ENCODE peak calls at places on chromosomes 3 and 15, in eight cellular contexts. One of them, this sample, is unnamed.

GRCh38 chr3:13189639-13190375 is 116.6 kb upstream of the IQSEC1 start:
- DNase-seq in activated B cell treated with CpG ODN at 0.5 μM for 24 hours: no peak
- DNase-seq in BE2C: no peak
- DNase-seq in SK-N-SH: no peak
- DNase-seq in uterus: no peak
- DNase-seq in heart right ventricle: no peak
- DNase-seq in fibroblast of villous mesenchyme: no peak
- DNase-seq in vagina: no peak
- DNase-seq in this sample: no peak

GRCh38 chr3:98977520-98977919 is 76.0 kb upstream of the DCBLD2 start:
- DNase-seq in activated B cell treated with CpG ODN at 0.5 μM for 24 hours: no peak
- DNase-seq in BE2C: no peak
- DNase-seq in SK-N-SH: no peak
- DNase-seq in uterus: no peak
- DNase-seq in heart right ventricle: no peak
- DNase-seq in fibroblast of villous mesenchyme: peak
- DNase-seq in vagina: no peak
- DNase-seq in this sample: no peak

GRCh38 chr3:61802772-61803171 is 241.4 kb downstream of the PTPRG start:
- DNase-seq in activated B cell treated with CpG ODN at 0.5 μM for 24 hours: no peak
- DNase-seq in BE2C: no peak
- DNase-seq in SK-N-SH: no peak
- DNase-seq in uterus: no peak
- DNase-seq in heart right ventricle: no peak
- DNase-seq in fibroblast of villous mesenchyme: no peak
- DNase-seq in vagina: no peak
- DNase-seq in this sample: no peak

GRCh38 chr3:129263161-129263910 is 13.9 kb downstream of the COPG1 start:
- DNase-seq in activated B cell treated with CpG ODN at 0.5 μM for 24 hours: no peak
- DNase-seq in BE2C: no peak
- DNase-seq in SK-N-SH: no peak
- DNase-seq in uterus: no peak
- DNase-seq in heart right ventricle: no peak
- DNase-seq in fibroblast of villous mesenchyme: no peak
- DNase-seq in vagina: no peak
- DNase-seq in this sample: no peak

GRCh38 chr3:14716593-14716992 is 41.7 kb downstream of the C3orf20 start:
- DNase-seq in activated B cell treated with CpG ODN at 0.5 μM for 24 hours: no peak
- DNase-seq in BE2C: no peak
- DNase-seq in SK-N-SH: no peak
- DNase-seq in uterus: no peak
- DNase-seq in heart right ventricle: no peak
- DNase-seq in fibroblast of villous mesenchyme: peak
- DNase-seq in vagina: no peak
- DNase-seq in this sample: no peak

GRCh38 chr15:39246523-39246922 is 334.4 kb upstream of the THBS1 start:
- DNase-seq in activated B cell treated with CpG ODN at 0.5 μM for 24 hours: no peak
- DNase-seq in BE2C: no peak
- DNase-seq in SK-N-SH: no peak
- DNase-seq in uterus: no peak
- DNase-seq in heart right ventricle: no peak
- DNase-seq in fibroblast of villous mesenchyme: no peak
- DNase-seq in vagina: no peak
- DNase-seq in this sample: no peak

GRCh38 chr3:2657408-2657807 is 452.8 kb downstream of the IL5RA start:
- DNase-seq in activated B cell treated with CpG ODN at 0.5 μM for 24 hours: no peak
- DNase-seq in BE2C: no peak
- DNase-seq in SK-N-SH: no peak
- DNase-seq in uterus: no peak
- DNase-seq in heart right ventricle: no peak
- DNase-seq in fibroblast of villous mesenchyme: peak
- DNase-seq in vagina: no peak
- DNase-seq in this sample: no peak

GRCh38 chr3:49476563-49476962 is 6.5 kb downstream of the DAG1 start:
- DNase-seq in activated B cell treated with CpG ODN at 0.5 μM for 24 hours: no peak
- DNase-seq in BE2C: no peak
- DNase-seq in SK-N-SH: no peak
- DNase-seq in uterus: no peak
- DNase-seq in heart right ventricle: no peak
- DNase-seq in fibroblast of villous mesenchyme: no peak
- DNase-seq in vagina: no peak
- DNase-seq in this sample: no peak

GRCh38 chr15:25246641-25247417 is 192.0 kb downstream of the UBE3A start:
- DNase-seq in activated B cell treated with CpG ODN at 0.5 μM for 24 hours: peak
- DNase-seq in BE2C: peak
- DNase-seq in SK-N-SH: no peak
- DNase-seq in uterus: no peak
- DNase-seq in heart right ventricle: peak
- DNase-seq in fibroblast of villous mesenchyme: no peak
- DNase-seq in vagina: no peak
- DNase-seq in this sample: peak

GRCh38 chr3:16151109-16151508 is 23.4 kb upstream of the GALNT15 start:
- DNase-seq in activated B cell treated with CpG ODN at 0.5 μM for 24 hours: no peak
- DNase-seq in BE2C: no peak
- DNase-seq in SK-N-SH: no peak
- DNase-seq in uterus: peak
- DNase-seq in heart right ventricle: peak
- DNase-seq in fibroblast of villous mesenchyme: peak
- DNase-seq in vagina: no peak
- DNase-seq in this sample: no peak

GRCh38 chr3:178181784-178182183 is 354.5 kb upstream of the KCNMB2 start:
- DNase-seq in activated B cell treated with CpG ODN at 0.5 μM for 24 hours: no peak
- DNase-seq in BE2C: peak
- DNase-seq in SK-N-SH: no peak
- DNase-seq in uterus: no peak
- DNase-seq in heart right ventricle: no peak
- DNase-seq in fibroblast of villous mesenchyme: no peak
- DNase-seq in vagina: no peak
- DNase-seq in this sample: no peak

GRCh38 chr15:38666865-38667264 is 102.3 kb upstream of the RASGRP1 start:
- DNase-seq in activated B cell treated with CpG ODN at 0.5 μM for 24 hours: no peak
- DNase-seq in BE2C: no peak
- DNase-seq in SK-N-SH: no peak
- DNase-seq in uterus: no peak
- DNase-seq in heart right ventricle: no peak
- DNase-seq in fibroblast of villous mesenchyme: no peak
- DNase-seq in vagina: no peak
- DNase-seq in this sample: no peak

GRCh38 chr15:31024979-31025378 is 33.6 kb upstream of the MTMR10 start:
- DNase-seq in activated B cell treated with CpG ODN at 0.5 μM for 24 hours: no peak
- DNase-seq in BE2C: no peak
- DNase-seq in SK-N-SH: peak
- DNase-seq in uterus: no peak
- DNase-seq in heart right ventricle: no peak
- DNase-seq in fibroblast of villous mesenchyme: peak
- DNase-seq in vagina: no peak
- DNase-seq in this sample: no peak

GRCh38 chr3:122824465-122825379 is 29.9 kb downstream of the SLC49A4 start:
- DNase-seq in activated B cell treated with CpG ODN at 0.5 μM for 24 hours: no peak
- DNase-seq in BE2C: no peak
- DNase-seq in SK-N-SH: no peak
- DNase-seq in uterus: no peak
- DNase-seq in heart right ventricle: no peak
- DNase-seq in fibroblast of villous mesenchyme: peak
- DNase-seq in vagina: no peak
- DNase-seq in this sample: no peak

GRCh38 chr3:150149651-150150051 is 179.0 kb upstream of the PFN2 start:
- DNase-seq in activated B cell treated with CpG ODN at 0.5 μM for 24 hours: no peak
- DNase-seq in BE2C: no peak
- DNase-seq in SK-N-SH: no peak
- DNase-seq in uterus: no peak
- DNase-seq in heart right ventricle: no peak
- DNase-seq in fibroblast of villous mesenchyme: peak
- DNase-seq in vagina: no peak
- DNase-seq in this sample: no peak

GRCh38 chr15:59501531-59502113 is 63.6 kb downstream of the FAM81A start:
- DNase-seq in activated B cell treated with CpG ODN at 0.5 μM for 24 hours: no peak
- DNase-seq in BE2C: peak
- DNase-seq in SK-N-SH: peak
- DNase-seq in uterus: no peak
- DNase-seq in heart right ventricle: no peak
- DNase-seq in fibroblast of villous mesenchyme: peak
- DNase-seq in vagina: no peak
- DNase-seq in this sample: no peak

GRCh38 chr3:174049443-174049842 is 651.9 kb downstream of the NLGN1 start:
- DNase-seq in activated B cell treated with CpG ODN at 0.5 μM for 24 hours: no peak
- DNase-seq in BE2C: no peak
- DNase-seq in SK-N-SH: no peak
- DNase-seq in uterus: no peak
- DNase-seq in heart right ventricle: no peak
- DNase-seq in fibroblast of villous mesenchyme: no peak
- DNase-seq in vagina: no peak
- DNase-seq in this sample: no peak

GRCh38 chr3:58173670-58174472 is 36.9 kb downstream of the DNASE1L3 start:
- DNase-seq in activated B cell treated with CpG ODN at 0.5 μM for 24 hours: no peak
- DNase-seq in BE2C: peak
- DNase-seq in SK-N-SH: peak
- DNase-seq in uterus: peak
- DNase-seq in heart right ventricle: peak
- DNase-seq in fibroblast of villous mesenchyme: peak
- DNase-seq in vagina: no peak
- DNase-seq in this sample: no peak

GRCh38 chr15:74317820-74318375 is 49.5 kb downstream of the CYP11A1 start:
- DNase-seq in activated B cell treated with CpG ODN at 0.5 μM for 24 hours: no peak
- DNase-seq in BE2C: peak
- DNase-seq in SK-N-SH: peak
- DNase-seq in uterus: peak
- DNase-seq in heart right ventricle: peak
- DNase-seq in fibroblast of villous mesenchyme: peak
- DNase-seq in vagina: no peak
- DNase-seq in this sample: no peak

DNA sequence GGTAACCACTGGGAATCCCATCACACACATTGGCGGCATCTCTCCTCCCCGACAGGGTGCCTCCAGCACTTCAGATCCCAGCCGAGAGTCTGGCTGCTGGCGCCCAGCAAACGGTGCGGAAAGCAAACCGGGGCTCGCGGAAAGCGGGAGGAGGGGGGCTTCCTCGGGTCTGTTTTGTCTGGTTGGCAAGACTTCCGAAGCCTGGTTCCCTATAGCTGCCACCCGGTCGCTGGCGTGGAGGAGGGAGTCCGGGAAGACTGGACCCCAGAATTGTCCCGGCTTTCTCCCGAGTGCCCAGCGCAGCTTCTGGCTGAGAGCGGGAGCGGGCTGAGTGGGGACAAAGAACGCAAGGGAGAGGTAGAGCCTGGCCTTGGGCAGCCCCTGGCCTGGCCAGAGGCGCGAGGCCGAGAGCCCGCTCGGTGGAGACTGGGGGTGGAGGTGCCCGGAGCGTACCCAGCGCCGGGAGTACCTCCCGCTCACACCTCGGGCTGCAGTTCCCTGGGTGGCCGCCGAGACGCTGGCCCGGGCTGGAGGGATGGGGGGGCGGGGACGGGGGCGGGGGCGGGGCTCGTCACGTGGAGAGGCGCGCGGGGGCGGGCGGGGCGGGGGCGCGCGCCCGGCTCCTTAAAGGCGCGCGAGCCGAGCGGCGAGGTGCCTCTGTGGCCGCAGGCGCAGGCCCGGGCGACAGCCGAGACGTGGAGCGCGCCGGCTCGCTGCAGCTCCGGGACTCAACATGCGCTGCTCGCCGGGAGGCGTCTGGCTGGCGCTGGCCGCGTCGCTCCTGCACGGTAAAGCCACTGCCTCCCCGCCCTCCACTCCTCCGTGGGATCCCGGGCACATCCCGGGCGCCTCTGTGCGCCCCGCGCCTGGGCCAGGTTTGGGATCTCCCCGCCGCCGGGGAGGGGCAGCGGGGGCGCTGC is at the start of gene CHRNA7:
- DNase-seq in activated B cell treated with CpG ODN at 0.5 μM for 24 hours: no peak
- DNase-seq in BE2C: peak
- DNase-seq in SK-N-SH: peak
- DNase-seq in uterus: peak
- DNase-seq in heart right ventricle: peak
- DNase-seq in fibroblast of villous mesenchyme: no peak
- DNase-seq in vagina: no peak
- DNase-seq in this sample: no peak
- TF ChIP-seq CTCF in activated B cell treated with CpG ODN at 0.5 μM for 24 hours: no peak
- TF ChIP-seq CTCF in BE2C: no peak
- TF ChIP-seq CTCF in SK-N-SH: peak
- TF ChIP-seq CTCF in uterus: peak
- TF ChIP-seq CTCF in heart right ventricle: no peak
- TF ChIP-seq CTCF in fibroblast of villous mesenchyme: no peak
- TF ChIP-seq CTCF in vagina: no peak
- TF ChIP-seq CTCF in this sample: no peak

DNA sequence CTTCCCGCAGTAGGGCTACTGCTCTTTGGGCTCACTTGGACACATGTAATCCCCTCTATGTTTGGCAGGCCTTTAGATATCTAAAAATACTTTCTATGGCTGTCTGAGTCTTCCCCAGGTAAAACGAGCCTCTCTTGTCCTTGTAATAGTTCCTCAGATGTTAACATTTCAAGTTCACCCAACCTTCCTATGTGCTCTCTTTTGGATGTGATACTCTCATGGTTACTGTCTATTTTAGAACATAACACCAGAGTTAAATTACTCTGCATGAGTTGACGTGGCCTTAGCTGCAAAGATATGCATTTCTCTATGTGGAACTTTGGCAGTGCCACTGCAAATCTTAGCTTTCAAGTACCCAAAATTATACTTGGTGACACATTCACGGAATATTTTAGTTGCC is 31.9 kb upstream of the CSPG5 start:
- DNase-seq in activated B cell treated with CpG ODN at 0.5 μM for 24 hours: no peak
- DNase-seq in BE2C: no peak
- DNase-seq in SK-N-SH: no peak
- DNase-seq in uterus: no peak
- DNase-seq in heart right ventricle: no peak
- DNase-seq in fibroblast of villous mesenchyme: no peak
- DNase-seq in vagina: no peak
- DNase-seq in this sample: no peak
- TF ChIP-seq CTCF in activated B cell treated with CpG ODN at 0.5 μM for 24 hours: no peak
- TF ChIP-seq CTCF in BE2C: no peak
- TF ChIP-seq CTCF in SK-N-SH: no peak
- TF ChIP-seq CTCF in uterus: no peak
- TF ChIP-seq CTCF in heart right ventricle: no peak
- TF ChIP-seq CTCF in fibroblast of villous mesenchyme: no peak
- TF ChIP-seq CTCF in vagina: no peak
- TF ChIP-seq CTCF in this sample: no peak

GRCh38 chr3:43046583-43046982 is 59.3 kb downstream of the POMGNT2 start:
- DNase-seq in activated B cell treated with CpG ODN at 0.5 μM for 24 hours: no peak
- DNase-seq in BE2C: no peak
- DNase-seq in SK-N-SH: no peak
- DNase-seq in uterus: no peak
- DNase-seq in heart right ventricle: no peak
- DNase-seq in fibroblast of villous mesenchyme: no peak
- DNase-seq in vagina: no peak
- DNase-seq in this sample: no peak
- TF ChIP-seq CTCF in activated B cell treated with CpG ODN at 0.5 μM for 24 hours: no peak
- TF ChIP-seq CTCF in BE2C: no peak
- TF ChIP-seq CTCF in SK-N-SH: no peak
- TF ChIP-seq CTCF in uterus: no peak
- TF ChIP-seq CTCF in heart right ventricle: no peak
- TF ChIP-seq CTCF in fibroblast of villous mesenchyme: no peak
- TF ChIP-seq CTCF in vagina: no peak
- TF ChIP-seq CTCF in this sample: no peak

DNA sequence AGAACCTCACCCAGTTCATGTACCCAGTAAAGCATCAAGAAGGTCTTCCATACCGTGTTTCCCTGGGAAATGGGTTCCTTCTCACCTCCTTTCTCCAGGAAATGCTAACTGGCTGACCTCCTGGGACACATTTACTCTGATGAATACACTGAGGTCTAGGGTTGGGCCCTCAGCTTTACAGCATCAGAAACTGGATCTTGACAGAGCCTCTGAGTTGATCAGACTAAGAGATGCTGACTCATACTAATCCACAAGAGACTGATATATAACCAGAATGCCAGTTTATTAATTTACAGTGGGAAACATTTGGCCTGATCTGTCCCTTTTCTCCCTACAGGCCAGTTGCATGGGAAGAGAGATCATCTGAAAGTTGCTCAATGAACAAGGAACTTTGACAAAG is 55.8 kb downstream of the GTF2E1 start:
- DNase-seq in activated B cell treated with CpG ODN at 0.5 μM for 24 hours: no peak
- DNase-seq in BE2C: no peak
- DNase-seq in SK-N-SH: no peak
- DNase-seq in uterus: no peak
- DNase-seq in heart right ventricle: no peak
- DNase-seq in fibroblast of villous mesenchyme: no peak
- DNase-seq in vagina: no peak
- DNase-seq in this sample: no peak
- TF ChIP-seq CTCF in activated B cell treated with CpG ODN at 0.5 μM for 24 hours: no peak
- TF ChIP-seq CTCF in BE2C: no peak
- TF ChIP-seq CTCF in SK-N-SH: no peak
- TF ChIP-seq CTCF in uterus: no peak
- TF ChIP-seq CTCF in heart right ventricle: no peak
- TF ChIP-seq CTCF in fibroblast of villous mesenchyme: no peak
- TF ChIP-seq CTCF in vagina: no peak
- TF ChIP-seq CTCF in this sample: no peak